ENCODE peak calls at places on chromosomes 16 and 17, in five cellular contexts. Q is small intestine; I is GOT3; D is amniotic stem cell; Z is activated T-cell treated with anti-CD3 and anti-CD28 coated beads, Interleukin-2, amount 50 U/mL, for 1 hour. J is an unnamed sample.

GRCh38 chr17:44398692-44399691 is 9.5 kb upstream of the ITGA2B start:
- DNase-seq in Q (no peak), I (no peak), D (no peak), Z (no peak), J (no peak)

GRCh38 chr16:31354394-31355291 is at the start of gene ITGAX:
- DNase-seq in Q (peak), I (peak), D (no peak), Z (peak), J (no peak)

GRCh38 chr17:62675260-62675659 is 47.8 kb downstream of the MRC2 start:
- DNase-seq in Q (no peak), I (no peak), D (no peak), Z (no peak), J (no peak)

GRCh38 chr17:61391595-61392291 is 7.9 kb upstream of the TBX2 start:
- DNase-seq in Q (no peak), I (no peak), D (no peak), Z (no peak), J (no peak)

GRCh38 chr17:45092932-45093430 is 31.9 kb downstream of the NMT1 start:
- DNase-seq in Q (no peak), I (peak), D (peak), Z (no peak), J (no peak)

GRCh38 chr17:50203086-50203485 is 1.7 kb upstream of the COL1A1 start:
- DNase-seq in Q (no peak), I (no peak), D (no peak), Z (peak), J (no peak)

GRCh38 chr16:89730610-89731234 is 9.4 kb downstream of the ZNF276 start:
- DNase-seq in Q (no peak), I (no peak), D (no peak), Z (no peak), J (no peak)

GRCh38 chr17:42122371-42123303 is at the start of gene HSPB9:
- DNase-seq in Q (peak), I (no peak), D (no peak), Z (no peak), J (peak)

GRCh38 chr16:19167710-19168172 is 299 bp upstream of the SYT17 start:
- DNase-seq in Q (peak), I (peak), D (peak), Z (no peak), J (peak)

GRCh38 chr17:51230306-51230705 is 29.5 kb downstream of the MBTD1 start:
- DNase-seq in Q (no peak), I (no peak), D (no peak), Z (no peak), J (no peak)

GRCh38 chr17:50688168-50688719 is 19.5 kb downstream of the ANKRD40 start:
- DNase-seq in Q (no peak), I (no peak), D (no peak), Z (no peak), J (no peak)

GRCh38 chr16:86928517-86929148 is 350.3 kb downstream of the FOXL1 start:
- DNase-seq in Q (no peak), I (no peak), D (no peak), Z (no peak), J (no peak)

GRCh38 chr17:58484600-58484999 is 3.6 kb downstream of the HSF5 start:
- DNase-seq in Q (peak), I (no peak), D (no peak), Z (no peak), J (no peak)

GRCh38 chr16:63080736-63081135 is 1044.5 kb upstream of the CDH8 start:
- DNase-seq in Q (no peak), I (no peak), D (no peak), Z (no peak), J (no peak)

GRCh38 chr16:30533748-30534367 is 800 bp downstream of the ZNF747 start:
- DNase-seq in Q (peak), I (no peak), D (no peak), Z (no peak), J (no peak)

GRCh38 chr17:52938623-52939230 is 780.2 kb upstream of the CA10 start:
- DNase-seq in Q (no peak), I (no peak), D (no peak), Z (no peak), J (no peak)

GRCh38 chr17:59105852-59106462 is 723 bp downstream of the TRIM37 start:
- DNase-seq in Q (peak), I (peak), D (peak), Z (peak), J (peak)

GRCh38 chr17:79748296-79749099 is 17.8 kb downstream of the ENPP7 start:
- DNase-seq in Q (no peak), I (no peak), D (no peak), Z (no peak), J (no peak)

GRCh38 chr17:31533546-31534155 is 142.2 kb downstream of the RAB11FIP4 start:
- DNase-seq in Q (no peak), I (no peak), D (peak), Z (no peak), J (peak)

GRCh38 chr16:70569752-70570151 is 46.1 kb downstream of the SF3B3 start:
- DNase-seq in Q (no peak), I (no peak), D (no peak), Z (no peak), J (no peak)

GRCh38 chr17:35841505-35841904 is 27.2 kb downstream of the HEATR9 start:
- DNase-seq in Q (no peak), I (no peak), D (no peak), Z (no peak), J (no peak)

GRCh38 chr17:50213026-50214015 is 11.9 kb upstream of the COL1A1 start:
- DNase-seq in Q (no peak), I (no peak), D (no peak), Z (peak), J (no peak)

GRCh38 chr17:16222406-16222805 is 5.4 kb downstream of the PIGL start:
- DNase-seq in Q (no peak), I (no peak), D (no peak), Z (no peak), J (no peak)

GRCh38 chr17:6455321-6455705 is 11.1 kb downstream of the PIMREG start:
- DNase-seq in Q (peak), I (no peak), D (no peak), Z (peak), J (no peak)

GRCh38 chr17:81693491-81694360 is 9.4 kb upstream of the MRPL12 start:
- DNase-seq in Q (no peak), I (no peak), D (no peak), Z (no peak), J (no peak)

GRCh38 chr17:7347630-7348477 is 4.1 kb upstream of the KCTD11 start:
- DNase-seq in Q (no peak), I (no peak), D (no peak), Z (no peak), J (no peak)

GRCh38 chr17:79647456-79647915 is 36.6 kb upstream of the RBFOX3 start:
- DNase-seq in Q (no peak), I (no peak), D (no peak), Z (no peak), J (no peak)

GRCh38 chr17:76159157-76159556 is 18.1 kb upstream of the FOXJ1 start:
- DNase-seq in Q (no peak), I (no peak), D (no peak), Z (peak), J (no peak)

GRCh38 chr17:43536236-43537088 is 9.7 kb downstream of the ETV4 start:
- DNase-seq in Q (no peak), I (no peak), D (peak), Z (no peak), J (peak)

GRCh38 chr17:29588561-29589411 is 662 bp downstream of the GIT1 start:
- DNase-seq in Q (peak), I (no peak), D (no peak), Z (peak), J (peak)

GRCh38 chr16:73329363-73330306 is 281.7 kb upstream of the ZFHX3 start:
- DNase-seq in Q (peak), I (no peak), D (no peak), Z (no peak), J (peak)

J was measured in HT-29.